ENCODE peak calls at places on chromosome 1, in eight cellular contexts. One of them, this sample, is unnamed.

GRCh38 chr1:109623601-109624161 is 4.0 kb downstream of the AMPD2 start:
- DNase-seq in T-cell: no peak
- DNase-seq in progenitor cell of endocrine pancreas: no peak
- DNase-seq in T47D: no peak
- DNase-seq in NCI-H146: no peak
- DNase-seq in NCI-H748 treated with DMSO at 0.1 percent for 48 hours: no peak
- DNase-seq in NCI-H524 treated with DMSO at 0.1 percent for 48 hours: no peak
- DNase-seq in stimulated activated CD8-positive, alpha-beta memory T cell treated with anti-CD3 and anti-CD28 coated beads, Interleukin-15, amount 100 ng/mL, for 4 hours: no peak
- DNase-seq in this sample: peak

GRCh38 chr1:184051485-184052193 is at the start of gene TSEN15:
- DNase-seq in NCI-H146: peak
- DNase-seq in stimulated activated CD8-positive, alpha-beta memory T cell treated with anti-CD3 and anti-CD28 coated beads, Interleukin-15, amount 100 ng/mL, for 4 hours: peak
- DNase-seq in progenitor cell of endocrine pancreas: peak
- DNase-seq in NCI-H748 treated with DMSO at 0.1 percent for 48 hours: peak
- DNase-seq in NCI-H524 treated with DMSO at 0.1 percent for 48 hours: peak
- DNase-seq in T-cell: peak
- DNase-seq in T47D: peak
- DNase-seq in this sample: peak

GRCh38 chr1:181476581-181476980 is 6.7 kb upstream of the CACNA1E start:
- DNase-seq in T47D: no peak
- DNase-seq in T-cell: no peak
- DNase-seq in progenitor cell of endocrine pancreas: no peak
- DNase-seq in stimulated activated CD8-positive, alpha-beta memory T cell treated with anti-CD3 and anti-CD28 coated beads, Interleukin-15, amount 100 ng/mL, for 4 hours: no peak
- DNase-seq in NCI-H146: no peak
- DNase-seq in NCI-H524 treated with DMSO at 0.1 percent for 48 hours: no peak
- DNase-seq in NCI-H748 treated with DMSO at 0.1 percent for 48 hours: no peak
- DNase-seq in this sample: no peak

GRCh38 chr1:34125721-34126380 is 39.2 kb downstream of the CSMD2 start:
- DNase-seq in NCI-H146: no peak
- DNase-seq in T-cell: no peak
- DNase-seq in NCI-H524 treated with DMSO at 0.1 percent for 48 hours: no peak
- DNase-seq in stimulated activated CD8-positive, alpha-beta memory T cell treated with anti-CD3 and anti-CD28 coated beads, Interleukin-15, amount 100 ng/mL, for 4 hours: no peak
- DNase-seq in progenitor cell of endocrine pancreas: no peak
- DNase-seq in T47D: no peak
- DNase-seq in NCI-H748 treated with DMSO at 0.1 percent for 48 hours: no peak
- DNase-seq in this sample: no peak

GRCh38 chr1:22489278-22489677 is 37.6 kb downstream of the ZBTB40 start:
- DNase-seq in NCI-H748 treated with DMSO at 0.1 percent for 48 hours: no peak
- DNase-seq in stimulated activated CD8-positive, alpha-beta memory T cell treated with anti-CD3 and anti-CD28 coated beads, Interleukin-15, amount 100 ng/mL, for 4 hours: no peak
- DNase-seq in T-cell: no peak
- DNase-seq in NCI-H524 treated with DMSO at 0.1 percent for 48 hours: no peak
- DNase-seq in T47D: no peak
- DNase-seq in NCI-H146: no peak
- DNase-seq in progenitor cell of endocrine pancreas: no peak
- DNase-seq in this sample: no peak

GRCh38 chr1:67551375-67551774 is 121.2 kb upstream of the SERBP1 start:
- DNase-seq in T47D: no peak
- DNase-seq in NCI-H146: no peak
- DNase-seq in NCI-H748 treated with DMSO at 0.1 percent for 48 hours: no peak
- DNase-seq in progenitor cell of endocrine pancreas: no peak
- DNase-seq in NCI-H524 treated with DMSO at 0.1 percent for 48 hours: no peak
- DNase-seq in T-cell: no peak
- DNase-seq in stimulated activated CD8-positive, alpha-beta memory T cell treated with anti-CD3 and anti-CD28 coated beads, Interleukin-15, amount 100 ng/mL, for 4 hours: no peak
- DNase-seq in this sample: no peak

GRCh38 chr1:41349361-41350054 is 11.7 kb upstream of the FOXO6 start:
- DNase-seq in T47D: no peak
- DNase-seq in NCI-H524 treated with DMSO at 0.1 percent for 48 hours: no peak
- DNase-seq in T-cell: no peak
- DNase-seq in stimulated activated CD8-positive, alpha-beta memory T cell treated with anti-CD3 and anti-CD28 coated beads, Interleukin-15, amount 100 ng/mL, for 4 hours: no peak
- DNase-seq in NCI-H146: no peak
- DNase-seq in progenitor cell of endocrine pancreas: no peak
- DNase-seq in NCI-H748 treated with DMSO at 0.1 percent for 48 hours: no peak
- DNase-seq in this sample: no peak

GRCh38 chr1:223423641-223424233 is 30.5 kb downstream of the CCDC185 start:
- DNase-seq in NCI-H524 treated with DMSO at 0.1 percent for 48 hours: no peak
- DNase-seq in NCI-H146: no peak
- DNase-seq in T47D: no peak
- DNase-seq in progenitor cell of endocrine pancreas: no peak
- DNase-seq in T-cell: no peak
- DNase-seq in stimulated activated CD8-positive, alpha-beta memory T cell treated with anti-CD3 and anti-CD28 coated beads, Interleukin-15, amount 100 ng/mL, for 4 hours: no peak
- DNase-seq in NCI-H748 treated with DMSO at 0.1 percent for 48 hours: no peak
- DNase-seq in this sample: no peak

GRCh38 chr1:23524163-23524562 is 6.9 kb downstream of the E2F2 start:
- DNase-seq in NCI-H748 treated with DMSO at 0.1 percent for 48 hours: no peak
- DNase-seq in T47D: no peak
- DNase-seq in stimulated activated CD8-positive, alpha-beta memory T cell treated with anti-CD3 and anti-CD28 coated beads, Interleukin-15, amount 100 ng/mL, for 4 hours: no peak
- DNase-seq in NCI-H524 treated with DMSO at 0.1 percent for 48 hours: no peak
- DNase-seq in progenitor cell of endocrine pancreas: no peak
- DNase-seq in T-cell: no peak
- DNase-seq in NCI-H146: no peak
- DNase-seq in this sample: no peak

GRCh38 chr1:94514095-94514727 is 27.3 kb downstream of the F3 start:
- DNase-seq in NCI-H748 treated with DMSO at 0.1 percent for 48 hours: no peak
- DNase-seq in NCI-H146: peak
- DNase-seq in stimulated activated CD8-positive, alpha-beta memory T cell treated with anti-CD3 and anti-CD28 coated beads, Interleukin-15, amount 100 ng/mL, for 4 hours: no peak
- DNase-seq in T-cell: no peak
- DNase-seq in T47D: peak
- DNase-seq in NCI-H524 treated with DMSO at 0.1 percent for 48 hours: no peak
- DNase-seq in progenitor cell of endocrine pancreas: peak
- DNase-seq in this sample: no peak

GRCh38 chr1:222064388-222065201 is 322.7 kb upstream of the DUSP10 start:
- DNase-seq in stimulated activated CD8-positive, alpha-beta memory T cell treated with anti-CD3 and anti-CD28 coated beads, Interleukin-15, amount 100 ng/mL, for 4 hours: no peak
- DNase-seq in NCI-H748 treated with DMSO at 0.1 percent for 48 hours: no peak
- DNase-seq in T-cell: no peak
- DNase-seq in progenitor cell of endocrine pancreas: no peak
- DNase-seq in NCI-H524 treated with DMSO at 0.1 percent for 48 hours: no peak
- DNase-seq in T47D: no peak
- DNase-seq in NCI-H146: no peak
- DNase-seq in this sample: no peak

GRCh38 chr1:38005195-38006007 is at the start of gene FHL3:
- DNase-seq in T-cell: no peak
- DNase-seq in T47D: peak
- DNase-seq in NCI-H524 treated with DMSO at 0.1 percent for 48 hours: no peak
- DNase-seq in NCI-H748 treated with DMSO at 0.1 percent for 48 hours: no peak
- DNase-seq in progenitor cell of endocrine pancreas: peak
- DNase-seq in stimulated activated CD8-positive, alpha-beta memory T cell treated with anti-CD3 and anti-CD28 coated beads, Interleukin-15, amount 100 ng/mL, for 4 hours: no peak
- DNase-seq in NCI-H146: peak
- DNase-seq in this sample: no peak

GRCh38 chr1:72281637-72282270 is 585 bp downstream of the NEGR1 start:
- DNase-seq in NCI-H748 treated with DMSO at 0.1 percent for 48 hours: peak
- DNase-seq in stimulated activated CD8-positive, alpha-beta memory T cell treated with anti-CD3 and anti-CD28 coated beads, Interleukin-15, amount 100 ng/mL, for 4 hours: no peak
- DNase-seq in T47D: no peak
- DNase-seq in progenitor cell of endocrine pancreas: no peak
- DNase-seq in NCI-H146: peak
- DNase-seq in T-cell: no peak
- DNase-seq in NCI-H524 treated with DMSO at 0.1 percent for 48 hours: no peak
- DNase-seq in this sample: no peak

GRCh38 chr1:209742409-209743144 is 13.3 kb upstream of the TRAF3IP3 start:
- DNase-seq in NCI-H748 treated with DMSO at 0.1 percent for 48 hours: no peak
- DNase-seq in progenitor cell of endocrine pancreas: no peak
- DNase-seq in NCI-H146: no peak
- DNase-seq in stimulated activated CD8-positive, alpha-beta memory T cell treated with anti-CD3 and anti-CD28 coated beads, Interleukin-15, amount 100 ng/mL, for 4 hours: no peak
- DNase-seq in NCI-H524 treated with DMSO at 0.1 percent for 48 hours: no peak
- DNase-seq in T-cell: no peak
- DNase-seq in T47D: no peak
- DNase-seq in this sample: no peak

GRCh38 chr1:112818990-112819689 is 104.0 kb upstream of the PPM1J start:
- DNase-seq in T47D: no peak
- DNase-seq in NCI-H524 treated with DMSO at 0.1 percent for 48 hours: no peak
- DNase-seq in T-cell: no peak
- DNase-seq in NCI-H146: no peak
- DNase-seq in NCI-H748 treated with DMSO at 0.1 percent for 48 hours: no peak
- DNase-seq in progenitor cell of endocrine pancreas: no peak
- DNase-seq in stimulated activated CD8-positive, alpha-beta memory T cell treated with anti-CD3 and anti-CD28 coated beads, Interleukin-15, amount 100 ng/mL, for 4 hours: no peak
- DNase-seq in this sample: no peak

GRCh38 chr1:15998929-15999328 is 5.1 kb upstream of the SRARP start:
- DNase-seq in progenitor cell of endocrine pancreas: no peak
- DNase-seq in NCI-H524 treated with DMSO at 0.1 percent for 48 hours: no peak
- DNase-seq in T-cell: no peak
- DNase-seq in stimulated activated CD8-positive, alpha-beta memory T cell treated with anti-CD3 and anti-CD28 coated beads, Interleukin-15, amount 100 ng/mL, for 4 hours: no peak
- DNase-seq in T47D: no peak
- DNase-seq in NCI-H146: no peak
- DNase-seq in NCI-H748 treated with DMSO at 0.1 percent for 48 hours: no peak
- DNase-seq in this sample: peak

GRCh38 chr1:34279971-34280370 is 103.3 kb downstream of the C1orf94 start:
- DNase-seq in progenitor cell of endocrine pancreas: no peak
- DNase-seq in NCI-H524 treated with DMSO at 0.1 percent for 48 hours: no peak
- DNase-seq in T-cell: no peak
- DNase-seq in NCI-H748 treated with DMSO at 0.1 percent for 48 hours: no peak
- DNase-seq in T47D: no peak
- DNase-seq in NCI-H146: no peak
- DNase-seq in stimulated activated CD8-positive, alpha-beta memory T cell treated with anti-CD3 and anti-CD28 coated beads, Interleukin-15, amount 100 ng/mL, for 4 hours: no peak
- DNase-seq in this sample: no peak

GRCh38 chr1:17186216-17186894 is 18.6 kb upstream of the PADI1 start:
- DNase-seq in NCI-H748 treated with DMSO at 0.1 percent for 48 hours: no peak
- DNase-seq in stimulated activated CD8-positive, alpha-beta memory T cell treated with anti-CD3 and anti-CD28 coated beads, Interleukin-15, amount 100 ng/mL, for 4 hours: no peak
- DNase-seq in T-cell: no peak
- DNase-seq in T47D: no peak
- DNase-seq in progenitor cell of endocrine pancreas: no peak
- DNase-seq in NCI-H146: no peak
- DNase-seq in NCI-H524 treated with DMSO at 0.1 percent for 48 hours: no peak
- DNase-seq in this sample: no peak

GRCh38 chr1:55326496-55326895 is 111.3 kb upstream of the USP24 start:
- DNase-seq in NCI-H146: no peak
- DNase-seq in T47D: no peak
- DNase-seq in progenitor cell of endocrine pancreas: no peak
- DNase-seq in T-cell: no peak
- DNase-seq in NCI-H524 treated with DMSO at 0.1 percent for 48 hours: no peak
- DNase-seq in stimulated activated CD8-positive, alpha-beta memory T cell treated with anti-CD3 and anti-CD28 coated beads, Interleukin-15, amount 100 ng/mL, for 4 hours: no peak
- DNase-seq in NCI-H748 treated with DMSO at 0.1 percent for 48 hours: no peak
- DNase-seq in this sample: no peak

GRCh38 chr1:40703316-40703715 is 11.8 kb downstream of the NFYC start:
- DNase-seq in progenitor cell of endocrine pancreas: no peak
- DNase-seq in T47D: no peak
- DNase-seq in NCI-H524 treated with DMSO at 0.1 percent for 48 hours: no peak
- DNase-seq in stimulated activated CD8-positive, alpha-beta memory T cell treated with anti-CD3 and anti-CD28 coated beads, Interleukin-15, amount 100 ng/mL, for 4 hours: no peak
- DNase-seq in NCI-H146: no peak
- DNase-seq in NCI-H748 treated with DMSO at 0.1 percent for 48 hours: no peak
- DNase-seq in T-cell: no peak
- DNase-seq in this sample: no peak

GRCh38 chr1:48931571-48932251 is 155.0 kb upstream of the BEND5 start:
- DNase-seq in NCI-H146: no peak
- DNase-seq in T-cell: no peak
- DNase-seq in stimulated activated CD8-positive, alpha-beta memory T cell treated with anti-CD3 and anti-CD28 coated beads, Interleukin-15, amount 100 ng/mL, for 4 hours: no peak
- DNase-seq in NCI-H524 treated with DMSO at 0.1 percent for 48 hours: no peak
- DNase-seq in T47D: no peak
- DNase-seq in NCI-H748 treated with DMSO at 0.1 percent for 48 hours: no peak
- DNase-seq in progenitor cell of endocrine pancreas: no peak
- DNase-seq in this sample: no peak

GRCh38 chr1:3323021-3323790 is 131.3 kb upstream of the ARHGEF16 start:
- DNase-seq in stimulated activated CD8-positive, alpha-beta memory T cell treated with anti-CD3 and anti-CD28 coated beads, Interleukin-15, amount 100 ng/mL, for 4 hours: no peak
- DNase-seq in NCI-H146: no peak
- DNase-seq in NCI-H524 treated with DMSO at 0.1 percent for 48 hours: no peak
- DNase-seq in T-cell: no peak
- DNase-seq in NCI-H748 treated with DMSO at 0.1 percent for 48 hours: peak
- DNase-seq in progenitor cell of endocrine pancreas: no peak
- DNase-seq in T47D: no peak
- DNase-seq in this sample: peak

GRCh38 chr1:67214420-67215174 is 48.3 kb downstream of the IL23R start:
- DNase-seq in T-cell: peak
- DNase-seq in NCI-H748 treated with DMSO at 0.1 percent for 48 hours: no peak
- DNase-seq in NCI-H524 treated with DMSO at 0.1 percent for 48 hours: no peak
- DNase-seq in NCI-H146: no peak
- DNase-seq in progenitor cell of endocrine pancreas: no peak
- DNase-seq in T47D: peak
- DNase-seq in stimulated activated CD8-positive, alpha-beta memory T cell treated with anti-CD3 and anti-CD28 coated beads, Interleukin-15, amount 100 ng/mL, for 4 hours: no peak
- DNase-seq in this sample: no peak